ENCODE peak calls at places on chromosomes 12 and 14, in seven cellular contexts. One of them, this sample, is unnamed.

GRCh38 chr12:30989754-30990153 is 63.2 kb downstream of the TSPAN11 start:
- DNase-seq in tibial artery: no peak
- DNase-seq in GM04504: no peak
- DNase-seq in stimulated activated naive CD8-positive, alpha-beta T cell treated with anti-CD3 and anti-CD28 coated beads, Interleukin-15, amount 100 ng/mL, for 72 hours: peak; percentile 26
- DNase-seq in aorta: no peak
- DNase-seq in activated T-helper 1 cell treated with anti-CD3 and anti-CD28 coated beads, Interleukin-12 subunit alpha, Interleukin-12 subunit beta, Interleukin-2, Interleukin-4 antibody, amounts not matched to agents 30 ng/mL and 10 ng/mL and 1 ng/mL, durations not matched to agents 14 hours and 24 hours and 36 hours: no peak
- DNase-seq in T-helper 17 cell: no peak
- DNase-seq in this sample: no peak

GRCh38 chr14:76759589-76759988 is 1.7 kb upstream of the VASH1 start:
- DNase-seq in activated T-helper 1 cell treated with anti-CD3 and anti-CD28 coated beads, Interleukin-12 subunit alpha, Interleukin-12 subunit beta, Interleukin-2, Interleukin-4 antibody, amounts not matched to agents 30 ng/mL and 10 ng/mL and 1 ng/mL, durations not matched to agents 14 hours and 24 hours and 36 hours: no peak
- DNase-seq in GM04504: no peak
- DNase-seq in tibial artery: peak; percentile 46
- DNase-seq in T-helper 17 cell: no peak
- DNase-seq in aorta: no peak
- DNase-seq in stimulated activated naive CD8-positive, alpha-beta T cell treated with anti-CD3 and anti-CD28 coated beads, Interleukin-15, amount 100 ng/mL, for 72 hours: no peak
- DNase-seq in this sample: no peak

GRCh38 chr12:113917393-113917792 is 48.7 kb downstream of the RBM19 start:
- DNase-seq in aorta: no peak
- DNase-seq in activated T-helper 1 cell treated with anti-CD3 and anti-CD28 coated beads, Interleukin-12 subunit alpha, Interleukin-12 subunit beta, Interleukin-2, Interleukin-4 antibody, amounts not matched to agents 30 ng/mL and 10 ng/mL and 1 ng/mL, durations not matched to agents 14 hours and 24 hours and 36 hours: no peak
- DNase-seq in stimulated activated naive CD8-positive, alpha-beta T cell treated with anti-CD3 and anti-CD28 coated beads, Interleukin-15, amount 100 ng/mL, for 72 hours: no peak
- DNase-seq in GM04504: no peak
- DNase-seq in tibial artery: no peak
- DNase-seq in T-helper 17 cell: no peak
- DNase-seq in this sample: no peak

GRCh38 chr14:104238424-104239184 is 100.2 kb downstream of the KIF26A start:
- DNase-seq in GM04504: no peak
- DNase-seq in tibial artery: peak; percentile 46
- DNase-seq in stimulated activated naive CD8-positive, alpha-beta T cell treated with anti-CD3 and anti-CD28 coated beads, Interleukin-15, amount 100 ng/mL, for 72 hours: no peak
- DNase-seq in aorta: no peak
- DNase-seq in T-helper 17 cell: peak; percentile 7
- DNase-seq in activated T-helper 1 cell treated with anti-CD3 and anti-CD28 coated beads, Interleukin-12 subunit alpha, Interleukin-12 subunit beta, Interleukin-2, Interleukin-4 antibody, amounts not matched to agents 30 ng/mL and 10 ng/mL and 1 ng/mL, durations not matched to agents 14 hours and 24 hours and 36 hours: no peak
- DNase-seq in this sample: peak; percentile 73

GRCh38 chr12:25529738-25530137 is 23.3 kb downstream of the LMNTD1 start:
- DNase-seq in aorta: no peak
- DNase-seq in T-helper 17 cell: no peak
- DNase-seq in stimulated activated naive CD8-positive, alpha-beta T cell treated with anti-CD3 and anti-CD28 coated beads, Interleukin-15, amount 100 ng/mL, for 72 hours: no peak
- DNase-seq in tibial artery: no peak
- DNase-seq in GM04504: no peak
- DNase-seq in activated T-helper 1 cell treated with anti-CD3 and anti-CD28 coated beads, Interleukin-12 subunit alpha, Interleukin-12 subunit beta, Interleukin-2, Interleukin-4 antibody, amounts not matched to agents 30 ng/mL and 10 ng/mL and 1 ng/mL, durations not matched to agents 14 hours and 24 hours and 36 hours: no peak
- DNase-seq in this sample: no peak

GRCh38 chr12:89872922-89873630 is 164.4 kb upstream of the ATP2B1 start:
- DNase-seq in GM04504: no peak
- DNase-seq in T-helper 17 cell: no peak
- DNase-seq in tibial artery: no peak
- DNase-seq in activated T-helper 1 cell treated with anti-CD3 and anti-CD28 coated beads, Interleukin-12 subunit alpha, Interleukin-12 subunit beta, Interleukin-2, Interleukin-4 antibody, amounts not matched to agents 30 ng/mL and 10 ng/mL and 1 ng/mL, durations not matched to agents 14 hours and 24 hours and 36 hours: no peak
- DNase-seq in aorta: no peak
- DNase-seq in stimulated activated naive CD8-positive, alpha-beta T cell treated with anti-CD3 and anti-CD28 coated beads, Interleukin-15, amount 100 ng/mL, for 72 hours: no peak
- DNase-seq in this sample: no peak

GRCh38 chr12:62922539-62922938 is 12.4 kb downstream of the PPM1H start:
- DNase-seq in tibial artery: no peak
- DNase-seq in T-helper 17 cell: no peak
- DNase-seq in stimulated activated naive CD8-positive, alpha-beta T cell treated with anti-CD3 and anti-CD28 coated beads, Interleukin-15, amount 100 ng/mL, for 72 hours: no peak
- DNase-seq in aorta: no peak
- DNase-seq in GM04504: no peak
- DNase-seq in activated T-helper 1 cell treated with anti-CD3 and anti-CD28 coated beads, Interleukin-12 subunit alpha, Interleukin-12 subunit beta, Interleukin-2, Interleukin-4 antibody, amounts not matched to agents 30 ng/mL and 10 ng/mL and 1 ng/mL, durations not matched to agents 14 hours and 24 hours and 36 hours: no peak
- DNase-seq in this sample: no peak

GRCh38 chr12:130164931-130165330 is 2.7 kb downstream of the FZD10 start:
- DNase-seq in T-helper 17 cell: no peak
- DNase-seq in activated T-helper 1 cell treated with anti-CD3 and anti-CD28 coated beads, Interleukin-12 subunit alpha, Interleukin-12 subunit beta, Interleukin-2, Interleukin-4 antibody, amounts not matched to agents 30 ng/mL and 10 ng/mL and 1 ng/mL, durations not matched to agents 14 hours and 24 hours and 36 hours: no peak
- DNase-seq in stimulated activated naive CD8-positive, alpha-beta T cell treated with anti-CD3 and anti-CD28 coated beads, Interleukin-15, amount 100 ng/mL, for 72 hours: no peak
- DNase-seq in tibial artery: peak; percentile 21
- DNase-seq in GM04504: no peak
- DNase-seq in aorta: no peak
- DNase-seq in this sample: no peak

GRCh38 chr12:22334696-22335290 is at the start of gene ST8SIA1:
- DNase-seq in stimulated activated naive CD8-positive, alpha-beta T cell treated with anti-CD3 and anti-CD28 coated beads, Interleukin-15, amount 100 ng/mL, for 72 hours: peak; percentile 28
- DNase-seq in tibial artery: peak; percentile 71
- DNase-seq in GM04504: no peak
- DNase-seq in T-helper 17 cell: peak; percentile 59
- DNase-seq in aorta: peak; percentile 53
- DNase-seq in activated T-helper 1 cell treated with anti-CD3 and anti-CD28 coated beads, Interleukin-12 subunit alpha, Interleukin-12 subunit beta, Interleukin-2, Interleukin-4 antibody, amounts not matched to agents 30 ng/mL and 10 ng/mL and 1 ng/mL, durations not matched to agents 14 hours and 24 hours and 36 hours: peak; percentile 11
- DNase-seq in this sample: no peak